ENCODE peak calls at places on chromosomes 2 and 18, in six cellular contexts. O is fibroblast of mammary gland, L is body of pancreas, M is heart right ventricle, S is GM12865, I is fibroblast of pulmonary artery. F is an unnamed sample.

GRCh38 chr2:64608867-64609228 is 44.9 kb downstream of the SERTAD2 start:
- DNase-seq in L (no peak), I (no peak), M (no peak), O (no peak), S (no peak), F (no peak)

GRCh38 chr18:7722955-7723354 is 155.8 kb downstream of the PTPRM start:
- DNase-seq in L (no peak), S (no peak), I (no peak), M (no peak), O (no peak), F (no peak)

GRCh38 chr18:3411854-3412268 is 38.1 kb upstream of the TGIF1 start:
- DNase-seq in L (no peak), M (peak; percentile 5), O (no peak), I (no peak), S (no peak), F (peak; percentile 6)

GRCh38 chr2:101958071-101958470 is 33.7 kb upstream of the IL1R2 start:
- DNase-seq in O (peak; percentile 84), I (peak; percentile 76), M (no peak), L (no peak), S (no peak), F (peak; percentile 56)

GRCh38 chr2:211455225-211455841 is 898.9 kb downstream of the CPS1 start:
- DNase-seq in L (peak; percentile 40), O (peak; percentile 50), S (peak; percentile 35), I (peak; percentile 70), M (peak; percentile 5), F (peak; percentile 28)

GRCh38 chr2:173119944-173120343 is 44.3 kb downstream of the MAP3K20 start:
- DNase-seq in O (no peak), L (no peak), I (no peak), S (peak; percentile 23), M (no peak), F (no peak)

GRCh38 chr18:43720036-43720435 is 442.7 kb upstream of the SYT4 start:
- DNase-seq in L (no peak), O (no peak), M (no peak), I (peak; percentile 1), S (no peak), F (peak; percentile 3)

GRCh38 chr2:44510246-44510645 is 148.5 kb downstream of the CAMKMT start:
- DNase-seq in L (no peak), M (no peak), S (no peak), O (peak; percentile 3), I (no peak), F (no peak)

GRCh38 chr18:64409511-64409910 is 260.6 kb upstream of the LINC00305 start:
- DNase-seq in I (peak; percentile 8), L (no peak), S (peak; percentile 41), O (peak; percentile 1), M (no peak), F (no peak)

GRCh38 chr2:134167015-134167414 is 86.9 kb upstream of the MGAT5 start:
- DNase-seq in L (no peak), S (no peak), I (no peak), M (no peak), O (peak; percentile 40), F (peak; percentile 37)

GRCh38 chr2:109162999-109163398 is 34.0 kb downstream of the SH3RF3 start:
- DNase-seq in L (peak; percentile 30), I (peak; percentile 49), M (peak; percentile 82), O (peak; percentile 52), S (no peak), F (no peak)

GRCh38 chr18:9055185-9055584 is 47.3 kb upstream of the NDUFV2 start:
- DNase-seq in I (peak; percentile 90), L (no peak), M (no peak), S (peak; percentile 56), O (peak; percentile 95), F (peak; percentile 93)

GRCh38 chr2:108912629-108912902 is 76.5 kb downstream of the EDAR start:
- DNase-seq in M (no peak), L (no peak), O (no peak), S (no peak), I (no peak), F (no peak)

GRCh38 chr2:159054032-159054334 is 85.5 kb downstream of the TANC1 start:
- DNase-seq in M (no peak), I (no peak), O (no peak), L (no peak), S (no peak), F (no peak)

GRCh38 chr2:36618381-36618780 is 20.4 kb upstream of the FEZ2 start:
- DNase-seq in L (no peak), S (peak; percentile 67), I (peak; percentile 84), O (peak; percentile 82), M (peak; percentile 27), F (peak; percentile 59)

GRCh38 chr2:8659092-8659734 is 22.6 kb upstream of the ID2 start:
- DNase-seq in O (no peak), S (no peak), L (no peak), M (no peak), I (no peak), F (no peak)

GRCh38 chr2:36069083-36069482 is 286.5 kb upstream of the CRIM1 start:
- DNase-seq in O (no peak), M (no peak), L (no peak), I (no peak), S (no peak), F (no peak)

GRCh38 chr2:231393149-231394131 is 2.1 kb upstream of the B3GNT7 start:
- DNase-seq in L (no peak), S (peak; percentile 90), O (no peak), I (no peak), M (no peak), F (no peak)

GRCh38 chr2:214765180-214765579 is 44.3 kb downstream of the BARD1 start:
- DNase-seq in O (no peak), I (no peak), S (no peak), M (no peak), L (no peak), F (no peak)

GRCh38 chr2:165058471-165059265 is 103.3 kb upstream of the SLC38A11 start:
- DNase-seq in I (no peak), O (no peak), L (no peak), M (no peak), S (no peak), F (no peak)

GRCh38 chr2:166727105-166727504 is 161.2 kb upstream of the XIRP2 start:
- DNase-seq in O (no peak), M (no peak), I (no peak), S (peak; percentile 41), L (no peak), F (no peak)

GRCh38 chr2:110674620-110675555 is 3.0 kb downstream of the BUB1 start:
- DNase-seq in I (peak; percentile 63), O (peak; percentile 52), S (peak; percentile 96), M (no peak), L (no peak), F (peak; percentile 30)

GRCh38 chr2:37586663-37587409 is 84.6 kb downstream of the CDC42EP3 start:
- DNase-seq in O (no peak), M (no peak), S (peak; percentile 33), I (no peak), L (no peak), F (no peak)

GRCh38 chr2:105361132-105361889 is 24.0 kb downstream of the C2orf49 start:
- DNase-seq in S (no peak), I (no peak), L (no peak), O (no peak), M (no peak), F (no peak)

GRCh38 chr18:36662000-36662399 is 166.8 kb downstream of the TPGS2 start:
- DNase-seq in O (peak; percentile 31), L (no peak), I (peak; percentile 30), S (peak; percentile 41), M (no peak), F (peak; percentile 26)

GRCh38 chr2:188314314-188315054 is 22.8 kb downstream of the GULP1 start:
- DNase-seq in M (no peak), S (no peak), L (no peak), O (peak; percentile 17), I (peak; percentile 50), F (no peak)

GRCh38 chr2:145316496-145316895 is 796.6 kb upstream of the ZEB2 start:
- DNase-seq in O (no peak), L (no peak), I (no peak), S (no peak), M (no peak), F (no peak)

GRCh38 chr2:124985210-124985760 is 960.2 kb downstream of the CNTNAP5 start:
- DNase-seq in O (no peak), L (no peak), M (no peak), I (no peak), S (peak; percentile 45), F (no peak)

DNA sequence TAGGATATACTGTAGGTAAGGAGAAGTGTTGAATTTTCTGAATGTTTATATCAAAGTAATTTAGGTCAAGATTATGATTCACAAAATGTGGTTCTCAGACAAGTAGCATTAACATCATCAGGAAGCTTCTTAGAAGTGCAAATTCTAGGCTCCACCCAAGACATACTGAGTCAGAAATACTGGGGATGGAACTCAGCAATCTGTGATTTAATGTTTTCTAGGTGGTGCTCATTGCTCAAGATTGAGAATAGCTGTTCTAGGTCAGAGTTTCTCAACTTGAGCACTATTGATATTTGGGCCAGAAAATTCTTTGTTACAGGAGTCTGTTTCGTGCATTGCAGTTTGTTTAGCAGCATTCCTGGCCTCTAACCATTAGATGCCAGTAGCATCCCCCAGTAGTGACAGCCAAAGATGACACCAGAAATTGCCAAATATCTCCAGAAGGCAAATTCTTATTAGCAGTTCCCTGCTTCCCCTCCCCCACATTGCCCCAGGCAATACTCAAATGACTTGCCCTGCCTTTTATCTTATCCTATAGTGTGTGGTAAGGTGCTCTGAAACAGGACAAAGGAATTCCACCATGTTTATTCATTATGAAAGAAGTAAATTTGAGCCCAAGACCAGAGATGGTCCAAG is 1001.2 kb downstream of the DPP10 start:
- DNase-seq in M (no peak), L (no peak), O (no peak), S (no peak), I (no peak), F (no peak)
- H3K4me3 ChIP-seq in M (no peak overlapping the region), L (no peak overlapping the region), O (no peak overlapping the region), S (no peak overlapping the region), I (no peak overlapping the region), F (no peak overlapping the region)

GRCh38 chr2:54557601-54558187 is 101.6 kb downstream of the SPTBN1 start:
- DNase-seq in M (no peak), O (peak; percentile 23), S (peak; percentile 81), L (peak; percentile 65), I (peak; percentile 48), F (peak; percentile 46)
- TF ChIP-seq CTCF in M (no peak), O (no peak), S (peak; percentile 19), L (peak; percentile 30), I (no peak), F (no peak)

GRCh38 chr18:23405626-23406025 is 47.5 kb upstream of the RIOK3 start:
- DNase-seq in O (no peak), I (no peak), L (no peak), S (no peak), M (no peak), F (no peak)
- H3K4me3 ChIP-seq in O (no peak overlapping the region), I (no peak overlapping the region), L (no peak overlapping the region), S (no peak overlapping the region), M (no peak overlapping the region), F (no peak overlapping the region)

DNA sequence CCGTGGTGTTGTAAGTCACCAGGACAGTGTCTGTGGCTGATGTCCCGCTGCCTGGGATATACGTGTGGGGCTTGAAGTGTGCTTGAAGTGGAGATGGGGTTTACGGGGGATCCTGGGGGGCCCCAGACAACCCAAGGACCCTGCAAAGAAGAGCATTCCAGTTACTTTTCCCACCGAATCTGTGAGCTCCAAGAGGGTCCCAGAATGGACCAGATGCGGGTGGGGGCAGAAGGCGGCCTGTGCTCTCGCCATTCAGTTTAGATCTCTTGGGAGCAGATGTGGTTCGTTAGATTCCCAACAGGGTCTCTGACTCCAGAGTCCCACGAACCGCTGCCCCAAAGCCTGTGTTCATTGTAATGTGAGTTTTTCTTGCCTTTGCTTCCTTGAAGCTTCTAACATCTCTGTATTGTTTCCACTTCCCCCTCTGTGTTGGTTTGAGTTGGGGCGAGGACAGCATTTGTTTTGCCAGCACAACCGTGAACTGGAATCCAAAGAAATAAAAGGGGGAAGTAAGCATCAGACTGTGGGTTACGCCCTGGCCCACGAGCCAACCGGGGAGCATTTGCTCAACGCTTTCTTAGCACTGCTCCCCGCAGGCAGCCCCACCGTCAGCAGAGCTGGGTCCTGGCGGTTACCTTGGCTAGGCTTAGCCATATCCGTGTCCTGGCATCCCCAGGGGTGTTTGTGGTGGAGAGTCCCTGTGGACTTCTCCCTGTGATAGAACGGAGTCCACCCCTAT is 92.1 kb downstream of the SH3BP4 start:
- DNase-seq in S (no peak), I (no peak), L (peak; percentile 50), M (no peak), O (no peak), F (no peak)
- TF ChIP-seq CTCF in S (no peak), I (no peak), L (no peak), M (no peak), O (no peak), F (no peak)